ENCODE peak calls at places on chromosomes 11 and 22, in eight cellular contexts. J is A549, Z is heart left ventricle, R is adrenal gland, W is IMR-90, P is body of pancreas, L is endothelial cell of umbilical vein, O is tibial nerve. M is an unnamed sample.

GRCh38 chr11:70916321-70916720 is 336.1 kb downstream of the SHANK2 start:
- DNase-seq in R (no peak), O (no peak), W (no peak), Z (no peak), P (no peak), J (no peak), L (no peak), M (no peak)

GRCh38 chr11:128627666-128628342 is 40.4 kb upstream of the ETS1 start:
- DNase-seq in J (no peak), Z (no peak), P (no peak), W (no peak), L (no peak), R (no peak), O (no peak), M (no peak)

GRCh38 chr11:130403301-130403804 is 25.1 kb downstream of the ADAMTS8 start:
- DNase-seq in R (no peak), L (no peak), P (peak; percentile 32), W (peak; percentile 97), O (no peak), Z (peak; percentile 74), J (no peak), M (peak; percentile 91)

GRCh38 chr11:62552931-62553838 is 6.6 kb upstream of the AHNAK start:
- DNase-seq in W (peak; percentile 96), R (peak; percentile 81), J (peak; percentile 93), L (peak; percentile 95), Z (peak; percentile 88), O (peak; percentile 79), P (peak; percentile 84), M (peak; percentile 95)

GRCh38 chr11:7307836-7308235 is 56.1 kb downstream of the SYT9 start:
- DNase-seq in W (no peak), R (no peak), J (no peak), L (no peak), Z (no peak), O (no peak), P (no peak), M (no peak)

GRCh38 chr11:33687733-33688479 is 12.7 kb downstream of the C11orf91 start:
- DNase-seq in O (no peak), L (peak; percentile 75), R (peak; percentile 62), J (peak; percentile 70), Z (no peak), P (peak; percentile 64), W (peak; percentile 78), M (no peak)

GRCh38 chr11:128830290-128830813 is 36.7 kb downstream of the KCNJ1 start:
- DNase-seq in O (no peak), L (no peak), R (no peak), W (no peak), J (no peak), Z (no peak), P (no peak), M (no peak)

GRCh38 chr11:8268530-8269461 is 5.1 kb upstream of the LMO1 start:
- DNase-seq in R (no peak), J (no peak), O (no peak), L (no peak), P (no peak), W (no peak), Z (no peak), M (peak; percentile 47)

GRCh38 chr11:2991477-2992233 is 474 bp downstream of the NAP1L4 start:
- DNase-seq in W (peak; percentile 20), R (no peak), L (peak; percentile 57), J (peak; percentile 29), P (no peak), Z (no peak), O (no peak), M (no peak)

GRCh38 chr11:5689551-5689983 is at the start of gene TRIM22:
- DNase-seq in L (peak; percentile 86), P (peak; percentile 39), W (peak; percentile 71), Z (peak; percentile 41), R (no peak), J (no peak), O (no peak), M (no peak)

GRCh38 chr11:128772814-128773213 is 78.9 kb downstream of the FLI1 start:
- DNase-seq in J (no peak), O (no peak), R (peak; percentile 28), P (peak; percentile 68), L (peak; percentile 29), W (no peak), Z (peak; percentile 78), M (no peak)

GRCh38 chr11:132346558-132347148 is 976.2 kb downstream of the NTM start:
- DNase-seq in P (no peak), Z (no peak), J (no peak), L (no peak), W (no peak), O (no peak), R (no peak), M (no peak)

GRCh38 chr22:49904040-49904369 is 14.2 kb downstream of the ALG12 start:
- DNase-seq in R (no peak), O (no peak), J (no peak), W (no peak), P (no peak), L (no peak), Z (no peak), M (peak; percentile 56)

GRCh38 chr22:24421428-24421931 is 5.9 kb upstream of the ADORA2A start:
- DNase-seq in R (no peak), W (no peak), L (no peak), J (peak; percentile 35), P (no peak), O (no peak), Z (no peak), M (no peak)

GRCh38 chr11:111633756-111634362 is 31.6 kb downstream of the SIK2 start:
- DNase-seq in J (no peak), L (peak; percentile 74), R (no peak), Z (no peak), W (peak; percentile 35), P (no peak), O (no peak), M (no peak)

GRCh38 chr11:16793511-16793910 is 55.1 kb downstream of the C11orf58 start:
- DNase-seq in Z (no peak), W (no peak), J (no peak), R (no peak), O (no peak), P (no peak), L (no peak), M (no peak)

GRCh38 chr22:19181786-19182471 is 3.4 kb upstream of the SLC25A1 start:
- DNase-seq in P (no peak), R (no peak), W (no peak), L (no peak), J (no peak), O (no peak), Z (no peak), M (no peak)

GRCh38 chr11:111776398-111777093 is 10.4 kb upstream of the PPP2R1B start:
- DNase-seq in J (no peak), Z (no peak), O (no peak), R (no peak), P (no peak), W (no peak), L (no peak), M (no peak)

GRCh38 chr11:58923300-58923788 is 15.9 kb upstream of the GLYATL1 start:
- DNase-seq in O (no peak), R (no peak), L (no peak), Z (no peak), J (no peak), W (peak; percentile 46), P (no peak), M (no peak)

GRCh38 chr11:128776088-128776433 is 82.2 kb downstream of the FLI1 start:
- DNase-seq in R (no peak), W (no peak), Z (no peak), O (no peak), P (no peak), L (no peak), J (no peak), M (no peak)

GRCh38 chr11:43516316-43516820 is 157.6 kb downstream of the TTC17 start:
- DNase-seq in L (no peak), R (no peak), W (no peak), Z (no peak), J (no peak), O (no peak), P (no peak), M (no peak)

DNA sequence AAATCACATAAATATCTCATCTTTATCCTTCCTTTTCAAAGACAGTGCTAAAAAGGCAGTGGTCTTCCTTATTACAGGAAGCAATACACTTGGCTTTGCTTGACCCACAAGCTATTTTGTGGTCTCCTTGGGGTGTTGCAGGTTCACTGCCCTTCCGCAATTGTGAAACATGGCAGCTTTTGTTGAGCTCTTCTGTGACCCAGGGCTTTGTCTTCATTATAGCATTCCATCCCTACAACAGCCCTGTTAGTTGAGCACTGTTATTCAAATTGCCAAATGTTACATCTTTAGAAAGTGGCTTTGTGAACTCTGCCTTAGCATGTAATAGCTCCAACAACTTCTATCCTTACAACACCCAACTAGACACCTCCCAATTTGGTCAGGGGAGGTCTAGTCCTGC is 107.1 kb downstream of the OPCML start:
- DNase-seq in R (no peak), W (no peak), O (no peak), P (no peak), J (no peak), L (no peak), Z (no peak), M (no peak)
- H3K27ac ChIP-seq in R (no peak overlapping the region), W (no peak overlapping the region), O (no peak overlapping the region), P (no peak overlapping the region), J (no peak overlapping the region), L (no peak overlapping the region), Z (no peak overlapping the region), M (no peak overlapping the region)

GRCh38 chr11:1882265-1883238 is 9.1 kb downstream of the PRR33 start:
- DNase-seq in O (peak; percentile 70), L (peak; percentile 60), W (peak; percentile 41), R (peak; percentile 85), Z (peak; percentile 94), J (peak; percentile 89), P (peak; percentile 84), M (peak; percentile 91)
- TF ChIP-seq POLR2A in O (no peak), L (no peak), W (no peak), R (no peak), Z (no peak), J (no peak), P (no peak), M (no peak)

GRCh38 chr11:78349614-78350013 is 68.0 kb downstream of the GAB2 start:
- DNase-seq in J (no peak), Z (no peak), O (no peak), W (peak; percentile 31), R (no peak), L (no peak), P (no peak), M (no peak)

GRCh38 chr11:78349114-78349513 is 68.5 kb downstream of the GAB2 start:
- DNase-seq in L (peak; percentile 60), J (no peak), R (no peak), W (no peak), Z (no peak), P (no peak), O (no peak), M (no peak)

GRCh38 chr11:78350101-78350645 is 67.4 kb downstream of the GAB2 start:
- DNase-seq in J (no peak), W (peak; percentile 55), O (no peak), P (no peak), Z (no peak), R (no peak), L (peak; percentile 34), M (peak; percentile 73)

GRCh38 chr11:78346799-78347198 is 70.8 kb downstream of the GAB2 start:
- DNase-seq in J (no peak), L (no peak), Z (no peak), R (no peak), O (no peak), P (no peak), W (no peak), M (no peak)

GRCh38 chr11:78347956-78348355 is 69.7 kb downstream of the GAB2 start:
- DNase-seq in O (no peak), Z (no peak), L (no peak), W (no peak), P (no peak), R (no peak), J (no peak), M (no peak)
- H3K27ac ChIP-seq in O (peak overlapping the region; percentile 89), Z (peak overlapping the region; percentile 83), L (no peak overlapping the region), W (no peak overlapping the region), P (no peak overlapping the region), R (no peak overlapping the region), J (no peak overlapping the region), M (no peak overlapping the region)

GRCh38 chr11:95150977-95151684 is 61.5 kb downstream of the ENDOD1 start:
- DNase-seq in W (peak; percentile 78), J (peak; percentile 80), L (peak; percentile 92), Z (peak; percentile 94), P (peak; percentile 93), O (peak; percentile 88), R (peak; percentile 92), M (peak; percentile 96)
- TF ChIP-seq POLR2A in W (no peak), J (peak; percentile 47), L (no peak), Z (no peak), P (peak; percentile 79), O (peak; percentile 88), R (peak; percentile 54), M (no peak)

M was measured in sigmoid colon.